ENCODE peak calls at places on chromosomes 4 and X, in five cellular contexts. One of them, this sample, is unnamed.

GRCh38 chr4:103011378-103012025 is 8.0 kb downstream of the SLC9B1 start:
- DNase-seq in aorta: no peak
- DNase-seq in AG09319: no peak
- DNase-seq in naive thymus-derived CD8-positive, alpha-beta T cell: no peak
- DNase-seq in putamen: no peak
- DNase-seq in this sample: no peak

GRCh38 chrX:46628406-46629371 is 55.1 kb downstream of the CHST7 start:
- DNase-seq in aorta: no peak
- DNase-seq in AG09319: peak
- DNase-seq in naive thymus-derived CD8-positive, alpha-beta T cell: no peak
- DNase-seq in putamen: no peak
- DNase-seq in this sample: no peak

GRCh38 chrX:154980330-154981115 is 42.0 kb downstream of the F8 start:
- DNase-seq in aorta: peak
- DNase-seq in AG09319: peak
- DNase-seq in naive thymus-derived CD8-positive, alpha-beta T cell: peak
- DNase-seq in putamen: peak
- DNase-seq in this sample: peak

GRCh38 chr4:59258002-59258401 is 1942.1 kb upstream of the ADGRL3 start:
- DNase-seq in aorta: no peak
- DNase-seq in AG09319: no peak
- DNase-seq in naive thymus-derived CD8-positive, alpha-beta T cell: no peak
- DNase-seq in putamen: no peak
- DNase-seq in this sample: no peak

GRCh38 chrX:111869639-111870034 is 6.3 kb upstream of the TRPC5OS start:
- DNase-seq in aorta: no peak
- DNase-seq in AG09319: peak
- DNase-seq in naive thymus-derived CD8-positive, alpha-beta T cell: no peak
- DNase-seq in putamen: peak
- DNase-seq in this sample: peak

GRCh38 chrX:9205599-9206223 is 171.8 kb upstream of the FAM9B start:
- DNase-seq in aorta: no peak
- DNase-seq in AG09319: no peak
- DNase-seq in naive thymus-derived CD8-positive, alpha-beta T cell: no peak
- DNase-seq in putamen: no peak
- DNase-seq in this sample: no peak

GRCh38 chrX:118974908-118975671 is 672 bp downstream of the LONRF3 start:
- DNase-seq in aorta: peak
- DNase-seq in AG09319: no peak
- DNase-seq in naive thymus-derived CD8-positive, alpha-beta T cell: peak
- DNase-seq in putamen: no peak
- DNase-seq in this sample: no peak

GRCh38 chr4:138627096-138627495 is 384.9 kb upstream of the SLC7A11 start:
- DNase-seq in aorta: no peak
- DNase-seq in AG09319: no peak
- DNase-seq in naive thymus-derived CD8-positive, alpha-beta T cell: no peak
- DNase-seq in putamen: no peak
- DNase-seq in this sample: no peak

GRCh38 chrX:99384594-99385374 is 1025.3 kb downstream of the PCDH19 start:
- DNase-seq in aorta: no peak
- DNase-seq in AG09319: no peak
- DNase-seq in naive thymus-derived CD8-positive, alpha-beta T cell: no peak
- DNase-seq in putamen: no peak
- DNase-seq in this sample: no peak

GRCh38 chrX:17078031-17078730 is 131.7 kb downstream of the REPS2 start:
- DNase-seq in aorta: no peak
- DNase-seq in AG09319: peak
- DNase-seq in naive thymus-derived CD8-positive, alpha-beta T cell: no peak
- DNase-seq in putamen: no peak
- DNase-seq in this sample: no peak

GRCh38 chr4:173765731-173766130 is 235.7 kb upstream of the HAND2 start:
- DNase-seq in aorta: no peak
- DNase-seq in AG09319: no peak
- DNase-seq in naive thymus-derived CD8-positive, alpha-beta T cell: no peak
- DNase-seq in putamen: no peak
- DNase-seq in this sample: no peak

GRCh38 chr4:124104628-124105027 is 607.9 kb downstream of the ANKRD50 start:
- DNase-seq in aorta: no peak
- DNase-seq in AG09319: no peak
- DNase-seq in naive thymus-derived CD8-positive, alpha-beta T cell: no peak
- DNase-seq in putamen: no peak
- DNase-seq in this sample: no peak

This sample was measured in amniotic stem cell.